ENCODE peak calls at places on chromosome 12, in ten cellular contexts. I is left ventricle myocardium inferior; H is CD8-positive, alpha-beta T cell; Z is mesendoderm; Q is CD4-positive, alpha-beta memory T cell; T is heart right ventricle; R is left lung; O is adipocyte; K is right cardiac atrium; M is ovary. U is an unnamed sample.

GRCh38 chr12:88062464-88062863 is 33.3 kb upstream of the C12orf50 start:
- DNase-seq in H (no peak), M (no peak), I (no peak), Q (no peak), O (no peak), K (no peak), T (no peak), R (no peak), Z (no peak), U (no peak)

GRCh38 chr12:21330682-21331253 is 3.9 kb downstream of the SLCO1A2 start:
- DNase-seq in K (no peak), T (no peak), Q (no peak), R (no peak), O (peak; percentile 1), Z (peak; percentile 68), M (no peak), H (no peak), I (no peak), U (no peak)

GRCh38 chr12:64184216-64184615 is 37.9 kb downstream of the KICS2 start:
- DNase-seq in T (no peak), O (no peak), Z (no peak), I (no peak), R (no peak), M (no peak), Q (no peak), H (no peak), K (no peak), U (no peak)

GRCh38 chr12:80373666-80374065 is 70.4 kb upstream of the PTPRQ start:
- DNase-seq in Z (no peak), H (no peak), R (no peak), Q (no peak), K (no peak), M (no peak), O (no peak), I (no peak), T (no peak), U (no peak)

GRCh38 chr12:4118017-4118510 is 155.5 kb upstream of the CCND2 start:
- DNase-seq in M (no peak), R (no peak), Z (no peak), H (no peak), K (peak; percentile 78), O (peak; percentile 25), Q (peak; percentile 34), T (peak; percentile 43), I (peak; percentile 53), U (peak; percentile 36)

GRCh38 chr12:116441292-116441691 is 117.9 kb upstream of the MAP1LC3B2 start:
- DNase-seq in H (no peak), T (no peak), R (no peak), Q (no peak), O (peak; percentile 36), I (no peak), K (no peak), M (no peak), Z (no peak), U (no peak)

GRCh38 chr12:48917857-48918537 is 7.3 kb downstream of the FKBP11 start:
- DNase-seq in Z (no peak), K (no peak), H (peak; percentile 48), O (peak; percentile 21), Q (peak; percentile 55), I (no peak), T (no peak), M (no peak), R (no peak), U (peak; percentile 64)

GRCh38 chr12:26195250-26195640 is at the start of gene SSPN:
- DNase-seq in O (peak; percentile 73), R (peak; percentile 83), K (peak; percentile 90), I (peak; percentile 73), Q (no peak), Z (no peak), M (peak; percentile 85), H (no peak), T (peak; percentile 59), U (no peak)

GRCh38 chr12:54384591-54385041 is at the start of gene ZNF385A:
- DNase-seq in M (no peak), Z (no peak), H (no peak), O (no peak), I (peak; percentile 33), Q (no peak), R (no peak), K (peak; percentile 75), T (no peak), U (no peak)

GRCh38 chr12:65699251-65699650 is 125.0 kb upstream of the HMGA2 start:
- DNase-seq in I (no peak), Q (no peak), M (no peak), R (no peak), K (no peak), Z (no peak), H (no peak), O (peak; percentile 29), T (no peak), U (no peak)

GRCh38 chr12:83461326-83461985 is 774.8 kb downstream of the TMTC2 start:
- DNase-seq in T (no peak), Q (no peak), Z (peak; percentile 14), I (no peak), O (peak; percentile 59), H (no peak), K (no peak), M (no peak), R (no peak), U (no peak)

DNA sequence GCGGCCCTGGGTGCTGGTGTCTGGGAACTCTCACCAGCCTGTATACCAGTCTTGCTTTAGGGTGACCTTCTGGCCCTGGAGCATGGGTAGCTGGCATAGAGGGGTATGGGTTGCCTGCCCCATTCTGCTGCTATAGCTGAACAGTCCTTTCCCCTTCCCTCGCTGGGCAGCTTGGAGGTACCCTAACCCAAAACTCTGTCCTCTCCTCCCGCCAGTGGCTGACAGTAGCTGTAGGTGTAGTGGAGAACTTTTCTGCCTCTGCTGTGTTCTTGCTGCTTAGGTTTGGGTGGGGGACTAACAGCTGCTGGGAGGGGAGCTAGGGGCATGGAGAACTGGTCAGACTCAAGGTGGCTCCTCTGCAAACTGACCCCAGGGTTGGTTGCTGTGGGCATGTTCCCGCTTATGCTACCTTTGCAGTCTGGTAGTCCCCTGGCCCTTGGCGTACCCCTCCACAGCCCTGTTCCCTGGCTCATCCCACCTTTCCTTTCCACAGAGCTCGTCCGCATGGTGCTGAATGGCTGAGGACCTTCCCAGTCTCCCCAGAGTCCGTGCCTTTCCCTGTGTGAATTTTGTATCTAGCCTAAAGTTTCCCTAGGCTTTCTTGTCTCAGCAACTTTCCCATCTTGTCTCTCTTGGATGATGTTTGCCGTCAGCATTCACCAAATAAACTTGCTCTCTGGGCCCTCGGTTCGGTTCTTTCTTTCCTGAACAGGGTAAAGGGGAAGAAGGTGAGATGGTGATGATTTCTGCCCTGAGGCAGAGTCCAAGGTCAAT is 2.9 kb downstream of the MYL6 start:
- DNase-seq in O (no peak), I (no peak), Q (no peak), T (no peak), Z (peak; percentile 3), R (no peak), M (no peak), H (no peak), K (no peak), U (no peak)
- H3K4me1 ChIP-seq in O (peaks cover 31% of the 10 kb centered on the region), I (peaks cover 62% of the 10 kb centered on the region), Q (peaks cover 38% of the 10 kb centered on the region), T (peaks cover 40% of the 10 kb centered on the region), Z (peaks cover 17% of the 10 kb centered on the region), R (peaks cover 21% of the 10 kb centered on the region), M (peaks cover 1% of the 10 kb centered on the region), H (peaks cover 32% of the 10 kb centered on the region), K (peaks cover 4% of the 10 kb centered on the region), U (peaks cover 37% of the 10 kb centered on the region)

GRCh38 chr12:120688527-120689071 is 1.6 kb downstream of the MLEC start:
- DNase-seq in H (no peak), K (no peak), Q (no peak), R (no peak), M (peak; percentile 33), I (no peak), T (no peak), Z (no peak), O (peak; percentile 59), U (no peak)

GRCh38 chr12:120692524-120693033 is 5.6 kb downstream of the MLEC start:
- DNase-seq in T (no peak), H (no peak), Z (no peak), I (no peak), O (no peak), M (no peak), R (no peak), K (no peak), Q (no peak), U (no peak)

GRCh38 chr12:120690083-120690450 is 3.1 kb downstream of the MLEC start:
- DNase-seq in Q (no peak), O (no peak), M (no peak), H (no peak), I (no peak), R (no peak), Z (no peak), T (no peak), K (no peak), U (no peak)

GRCh38 chr12:120689397-120690082 is 2.6 kb downstream of the MLEC start:
- DNase-seq in T (no peak), Q (no peak), H (no peak), Z (peak; percentile 57), O (peak; percentile 38), K (no peak), R (no peak), M (no peak), I (no peak), U (no peak)

DNA sequence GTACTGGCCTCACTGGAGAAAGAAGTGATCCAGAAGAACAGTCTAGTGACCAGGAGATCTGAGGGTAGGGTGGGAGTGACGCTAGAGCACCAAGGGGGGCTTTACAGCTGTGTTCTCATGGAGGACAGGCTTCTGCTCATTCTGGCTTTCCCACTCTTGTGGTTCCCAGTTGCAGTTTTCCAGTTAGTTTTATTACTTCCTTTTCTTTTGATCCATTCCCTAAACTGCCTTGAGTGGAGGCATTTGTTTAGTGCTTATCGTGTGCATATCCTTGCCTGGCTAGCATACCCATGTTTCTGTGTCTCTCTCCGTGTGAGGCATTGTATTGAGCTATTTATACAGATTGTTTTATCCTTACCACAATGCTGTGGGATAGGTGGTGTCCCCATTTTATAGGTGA is 4.0 kb downstream of the MLEC start:
- DNase-seq in O (no peak), Q (no peak), T (no peak), K (no peak), H (no peak), R (no peak), M (no peak), Z (no peak), I (no peak), U (no peak)
- H3K4me1 ChIP-seq in O (peaks cover 46% of the 10 kb centered on the region), Q (peaks cover 43% of the 10 kb centered on the region), T (peaks cover 52% of the 10 kb centered on the region), K (peaks cover 18% of the 10 kb centered on the region), H (peaks cover 26% of the 10 kb centered on the region), R (peaks cover 15% of the 10 kb centered on the region), M (peaks cover 9% of the 10 kb centered on the region), Z (peaks cover 19% of the 10 kb centered on the region), I (peaks cover 86% of the 10 kb centered on the region), U (peaks cover 27% of the 10 kb centered on the region)

GRCh38 chr12:22539055-22539454 is 5.3 kb downstream of the C2CD5 start:
- DNase-seq in H (no peak), M (no peak), Q (no peak), R (no peak), I (no peak), T (no peak), K (no peak), Z (no peak), O (no peak), U (no peak)
- H3K4me1 ChIP-seq in H (peaks cover 45% of the 10 kb centered on the region), M (peaks cover 5% of the 10 kb centered on the region), Q (peaks cover 79% of the 10 kb centered on the region), R (peaks cover 13% of the 10 kb centered on the region), I (peaks cover 84% of the 10 kb centered on the region), T (peaks cover 21% of the 10 kb centered on the region), K (no peaks in the 10 kb centered on the region), Z (peaks cover 3% of the 10 kb centered on the region), O (peaks cover 16% of the 10 kb centered on the region), U (peaks cover 60% of the 10 kb centered on the region)

DNA sequence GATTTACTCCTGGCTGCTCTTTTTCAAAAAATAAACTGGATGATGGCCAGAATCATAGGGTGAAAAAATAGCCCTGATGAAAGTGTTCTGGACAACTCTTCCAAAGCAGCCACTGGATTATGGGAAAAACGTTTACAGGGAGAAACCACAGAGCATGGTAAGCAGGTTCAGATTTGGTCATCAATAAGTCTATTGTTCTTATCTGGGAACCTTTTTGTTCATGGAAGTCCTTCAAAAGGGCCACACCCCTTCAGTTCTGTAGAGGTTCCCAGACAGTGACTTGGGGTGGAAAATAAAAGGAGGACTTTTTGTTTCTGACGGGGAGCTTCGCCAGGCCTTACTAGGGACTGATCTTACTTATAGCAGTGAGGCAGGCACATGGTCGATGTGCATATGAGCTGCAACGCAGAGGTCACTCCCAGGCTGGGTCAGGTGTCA is 117.4 kb upstream of the SLC38A2 start:
- DNase-seq in Z (no peak), I (no peak), T (no peak), H (no peak), K (peak; percentile 51), R (no peak), Q (no peak), O (no peak), M (no peak), U (no peak)
- H3K4me1 ChIP-seq in Z (peaks cover 2% of the 10 kb centered on the region), I (peaks cover 54% of the 10 kb centered on the region), T (peaks cover 37% of the 10 kb centered on the region), H (no peaks in the 10 kb centered on the region), K (peaks cover 6% of the 10 kb centered on the region), R (peaks cover 10% of the 10 kb centered on the region), Q (no peaks in the 10 kb centered on the region), O (peaks cover 55% of the 10 kb centered on the region), M (peaks cover 20% of the 10 kb centered on the region), U (no peaks in the 10 kb centered on the region)